ENCODE peak calls at places on chromosome 3, in eight cellular contexts. P, L, M, W, A, R, X and I are unnamed samples.

GRCh38 chr3:170862618-170863374 is 7.2 kb downstream of the RPL22L1 start:
- DNase-seq in P (no peak), L (no peak), M (no peak), W (no peak), A (no peak), R (no peak), X (no peak), I (no peak)

GRCh38 chr3:128491900-128492352 is 1.1 kb downstream of the GATA2 start:
- DNase-seq in P (no peak), L (peak; percentile 27), M (no peak), W (no peak), A (no peak), R (no peak), X (peak; percentile 29), I (no peak)

GRCh38 chr3:124352143-124352528 is 360.2 kb upstream of the ROPN1 start:
- DNase-seq in P (no peak), L (no peak), M (no peak), W (no peak), A (no peak), R (no peak), X (no peak), I (no peak)

GRCh38 chr3:39435006-39435748 is 28.7 kb downstream of the RPSA start:
- DNase-seq in P (no peak), L (no peak), M (no peak), W (no peak), A (no peak), R (no peak), X (no peak), I (peak; percentile 24)

GRCh38 chr3:42507252-42507651 is 4.8 kb downstream of the VIPR1 start:
- DNase-seq in P (no peak), L (no peak), M (no peak), W (no peak), A (no peak), R (no peak), X (peak; percentile 11), I (no peak)

GRCh38 chr3:171459942-171460225 is 321 bp downstream of the TNIK start:
- DNase-seq in P (no peak), L (no peak), M (peak; percentile 11), W (no peak), A (no peak), R (peak; percentile 6), X (no peak), I (no peak)

GRCh38 chr3:172915911-172916514 is 165.5 kb downstream of the ECT2 start:
- DNase-seq in P (no peak), L (no peak), M (no peak), W (no peak), A (no peak), R (no peak), X (no peak), I (no peak)

GRCh38 chr3:63990204-63990603 is 33.1 kb downstream of the PSMD6 start:
- DNase-seq in P (no peak), L (no peak), M (no peak), W (no peak), A (no peak), R (no peak), X (no peak), I (no peak)

GRCh38 chr3:150407818-150408231 is 273 bp upstream of the TSC22D2 start:
- DNase-seq in P (no peak), L (no peak), M (no peak), W (no peak), A (peak; percentile 97), R (no peak), X (no peak), I (peak; percentile 14)

GRCh38 chr3:129412542-129413198 is 15.8 kb downstream of the EFCAB12 start:
- DNase-seq in P (no peak), L (no peak), M (no peak), W (peak; percentile 18), A (no peak), R (no peak), X (no peak), I (no peak)

GRCh38 chr3:116524455-116524854 is 79.2 kb upstream of the LSAMP start:
- DNase-seq in P (no peak), L (no peak), M (no peak), W (no peak), A (no peak), R (no peak), X (no peak), I (no peak)

GRCh38 chr3:4709336-4709735 is 216.2 kb downstream of the ITPR1 start:
- DNase-seq in P (no peak), L (no peak), M (no peak), W (peak; percentile 54), A (no peak), R (no peak), X (no peak), I (no peak)